ENCODE peak calls at places on chromosomes 11 and 22, in nine cellular contexts. L is PC-9; P is fibroblast of lung; H is AG04450; Y is CD4-positive, alpha-beta T cell; G is A549; B is endodermal cell; D is colonic mucosa; Q is OCI-LY7. I is an unnamed sample.

GRCh38 chr11:81007046-81007445 is 1566.2 kb upstream of the TENM4 start:
- DNase-seq in L (peak), P (peak), H (no peak), Y (no peak), G (no peak), B (no peak), D (no peak), Q (no peak), I (no peak)

GRCh38 chr11:131760191-131760951 is 390.0 kb downstream of the NTM start:
- DNase-seq in L (no peak), P (peak), H (no peak), Y (no peak), G (no peak), B (peak), D (no peak), Q (no peak), I (no peak)

GRCh38 chr22:41589260-41589600 is 410 bp downstream of the PMM1 start:
- DNase-seq in L (no peak), P (peak), H (no peak), Y (no peak), G (no peak), B (no peak), D (peak), Q (peak), I (peak)

GRCh38 chr11:126146454-126147192 is 64.8 kb downstream of the RPUSD4 start:
- DNase-seq in L (no peak), P (no peak), H (no peak), Y (no peak), G (no peak), B (peak), D (no peak), Q (no peak), I (peak)

GRCh38 chr11:57653162-57653561 is 3.5 kb upstream of the YPEL4 start:
- DNase-seq in L (no peak), P (no peak), H (no peak), Y (no peak), G (no peak), B (no peak), D (no peak), Q (no peak), I (no peak)

GRCh38 chr11:59550842-59551650 is 39.7 kb downstream of the OR4D9 start:
- DNase-seq in L (peak), P (peak), H (peak), Y (peak), G (no peak), B (peak), D (peak), Q (peak), I (peak)

GRCh38 chr22:48488149-48488551 is 1339.5 kb downstream of the BRD1 start:
- DNase-seq in L (no peak), P (no peak), H (no peak), Y (no peak), G (no peak), B (no peak), D (no peak), Q (peak), I (peak)

GRCh38 chr11:78156081-78156844 is 16.8 kb upstream of the ALG8 start:
- DNase-seq in L (no peak), P (peak), H (no peak), Y (no peak), G (no peak), B (no peak), D (no peak), Q (no peak), I (no peak)

GRCh38 chr22:49571326-49571725 is 256.3 kb downstream of the BRD1 start:
- DNase-seq in L (no peak), P (no peak), H (no peak), Y (no peak), G (no peak), B (peak), D (no peak), Q (no peak), I (no peak)

GRCh38 chr11:35155677-35156076 is 16.7 kb downstream of the CD44 start:
- DNase-seq in L (no peak), P (no peak), H (no peak), Y (no peak), G (no peak), B (no peak), D (no peak), Q (no peak), I (no peak)

GRCh38 chr11:41058138-41058537 is 401.3 kb downstream of the LRRC4C start:
- DNase-seq in L (no peak), P (no peak), H (no peak), Y (no peak), G (no peak), B (no peak), D (no peak), Q (no peak), I (no peak)

GRCh38 chr11:74466916-74467885 is at the start of gene KCNE3:
- DNase-seq in L (no peak), P (peak), H (no peak), Y (no peak), G (no peak), B (peak), D (peak), Q (no peak), I (no peak)

GRCh38 chr22:38955250-38955775 is 2.1 kb upstream of the APOBEC3A start:
- DNase-seq in L (no peak), P (no peak), H (no peak), Y (no peak), G (no peak), B (no peak), D (no peak), Q (no peak), I (no peak)

GRCh38 chr11:33172996-33173395 is 11.7 kb upstream of the CSTF3 start:
- DNase-seq in L (no peak), P (no peak), H (no peak), Y (no peak), G (no peak), B (no peak), D (no peak), Q (no peak), I (no peak)

GRCh38 chr22:21762712-21763581 is 27.4 kb upstream of the YPEL1 start:
- DNase-seq in L (no peak), P (no peak), H (no peak), Y (no peak), G (no peak), B (no peak), D (no peak), Q (no peak), I (no peak)

GRCh38 chr22:18931905-18932652 is 4.0 kb downstream of the PRODH start:
- DNase-seq in L (no peak), P (no peak), H (no peak), Y (no peak), G (no peak), B (no peak), D (no peak), Q (no peak), I (no peak)

GRCh38 chr22:49639956-49640355 is 187.7 kb downstream of the BRD1 start:
- DNase-seq in L (no peak), P (no peak), H (no peak), Y (no peak), G (no peak), B (no peak), D (no peak), Q (no peak), I (no peak)

GRCh38 chr22:22666307-22667091 is 22.1 kb downstream of the GGTLC2 start:
- DNase-seq in L (no peak), P (no peak), H (no peak), Y (no peak), G (peak), B (peak), D (peak), Q (peak), I (peak)

GRCh38 chr22:24380220-24381218 is 46.9 kb upstream of the ADORA2A start:
- DNase-seq in L (no peak), P (no peak), H (no peak), Y (no peak), G (no peak), B (no peak), D (no peak), Q (no peak), I (no peak)
- H3K27ac ChIP-seq in L (no peak), P (no peak), H (no peak), Y (no peak), G (no peak), B (no peak), D (no peak), Q (no peak), I (no peak)

GRCh38 chr11:1836011-1836945 is 1.5 kb downstream of the SYT8 start:
- DNase-seq in L (no peak), P (no peak), H (no peak), Y (no peak), G (no peak), B (no peak), D (no peak), Q (no peak), I (no peak)

GRCh38 chr11:1839204-1839923 is 583 bp downstream of the TNNI2 start:
- DNase-seq in L (no peak), P (no peak), H (no peak), Y (no peak), G (no peak), B (no peak), D (no peak), Q (peak), I (no peak)

GRCh38 chr11:1837171-1838076 is 1.4 kb upstream of the TNNI2 start:
- DNase-seq in L (no peak), P (peak), H (no peak), Y (peak), G (peak), B (peak), D (peak), Q (peak), I (no peak)

GRCh38 chr11:1838426-1839131 is at the start of gene TNNI2:
- DNase-seq in L (no peak), P (no peak), H (no peak), Y (no peak), G (no peak), B (no peak), D (no peak), Q (no peak), I (no peak)

GRCh38 chr11:1838077-1838425 is 730 bp upstream of the TNNI2 start:
- DNase-seq in L (no peak), P (no peak), H (no peak), Y (no peak), G (no peak), B (no peak), D (no peak), Q (no peak), I (no peak)
- TF ChIP-seq CTCF in L (peak), P (no peak), H (no peak), Y (no peak), G (peak), B (no peak), D (no peak), Q (peak), I (no peak)

GRCh38 chr22:46652081-46652929 is 32.1 kb downstream of the GRAMD4 start:
- DNase-seq in L (no peak), P (peak), H (no peak), Y (no peak), G (no peak), B (no peak), D (no peak), Q (no peak), I (no peak)
- H3K27ac ChIP-seq in L (no peak), P (no peak), H (no peak), Y (no peak), G (peak), B (peak), D (peak), Q (no peak), I (peak)

DNA sequence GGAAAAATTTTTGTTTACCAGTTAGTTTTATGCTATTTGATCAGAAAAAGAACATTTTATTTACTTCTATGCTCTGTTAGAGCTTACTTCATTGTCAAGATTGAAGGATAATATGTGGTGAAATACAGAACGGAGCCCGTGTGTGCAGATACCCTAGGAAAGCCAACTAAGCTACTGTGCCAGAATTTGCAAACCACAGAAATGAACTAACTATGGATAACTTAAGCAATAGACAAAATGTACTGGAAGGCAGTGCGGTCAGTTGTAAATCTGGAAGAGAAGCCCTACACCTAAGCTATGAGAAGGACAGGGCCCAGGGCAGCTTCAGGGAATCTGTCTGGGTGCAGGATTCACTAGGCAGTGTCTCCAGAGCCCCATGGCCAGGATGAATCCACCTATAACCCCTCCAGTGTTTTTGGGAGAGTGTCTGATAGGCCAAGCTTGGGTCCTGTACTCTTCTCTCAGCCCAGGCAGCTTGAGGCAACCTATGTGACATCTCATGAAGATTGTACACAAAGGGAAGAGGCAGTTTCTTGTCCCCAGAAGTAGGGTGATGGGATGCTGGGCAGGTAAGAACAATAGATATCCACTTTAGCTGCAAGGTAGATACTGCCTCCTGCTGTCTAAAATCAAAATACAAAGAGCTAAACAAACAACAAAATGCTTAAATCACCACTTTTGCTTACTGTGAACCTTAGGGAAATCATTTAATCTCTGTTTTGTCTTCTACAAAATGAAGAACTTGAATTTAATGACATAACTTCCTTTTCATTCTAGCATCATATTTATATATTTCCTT is 12.1 kb downstream of the MMP7 start:
- DNase-seq in L (no peak), P (peak), H (no peak), Y (no peak), G (no peak), B (no peak), D (no peak), Q (peak), I (no peak)
- TF ChIP-seq CTCF in L (no peak), P (no peak), H (no peak), Y (no peak), G (no peak), B (peak), D (no peak), Q (peak), I (no peak)

GRCh38 chr11:64563966-64564365 is 27.1 kb upstream of the SLC22A12 start:
- DNase-seq in L (no peak), P (no peak), H (no peak), Y (no peak), G (no peak), B (no peak), D (no peak), Q (no peak), I (no peak)

GRCh38 chr11:64566042-64566914 is 24.7 kb upstream of the SLC22A12 start:
- DNase-seq in L (peak), P (peak), H (peak), Y (peak), G (peak), B (peak), D (peak), Q (peak), I (no peak)

GRCh38 chr11:64566915-64567882 is 23.8 kb upstream of the SLC22A12 start:
- DNase-seq in L (no peak), P (no peak), H (no peak), Y (no peak), G (no peak), B (peak), D (no peak), Q (no peak), I (no peak)

GRCh38 chr11:64564419-64564818 is 26.6 kb upstream of the SLC22A12 start:
- DNase-seq in L (no peak), P (no peak), H (no peak), Y (no peak), G (no peak), B (no peak), D (no peak), Q (no peak), I (no peak)

DNA sequence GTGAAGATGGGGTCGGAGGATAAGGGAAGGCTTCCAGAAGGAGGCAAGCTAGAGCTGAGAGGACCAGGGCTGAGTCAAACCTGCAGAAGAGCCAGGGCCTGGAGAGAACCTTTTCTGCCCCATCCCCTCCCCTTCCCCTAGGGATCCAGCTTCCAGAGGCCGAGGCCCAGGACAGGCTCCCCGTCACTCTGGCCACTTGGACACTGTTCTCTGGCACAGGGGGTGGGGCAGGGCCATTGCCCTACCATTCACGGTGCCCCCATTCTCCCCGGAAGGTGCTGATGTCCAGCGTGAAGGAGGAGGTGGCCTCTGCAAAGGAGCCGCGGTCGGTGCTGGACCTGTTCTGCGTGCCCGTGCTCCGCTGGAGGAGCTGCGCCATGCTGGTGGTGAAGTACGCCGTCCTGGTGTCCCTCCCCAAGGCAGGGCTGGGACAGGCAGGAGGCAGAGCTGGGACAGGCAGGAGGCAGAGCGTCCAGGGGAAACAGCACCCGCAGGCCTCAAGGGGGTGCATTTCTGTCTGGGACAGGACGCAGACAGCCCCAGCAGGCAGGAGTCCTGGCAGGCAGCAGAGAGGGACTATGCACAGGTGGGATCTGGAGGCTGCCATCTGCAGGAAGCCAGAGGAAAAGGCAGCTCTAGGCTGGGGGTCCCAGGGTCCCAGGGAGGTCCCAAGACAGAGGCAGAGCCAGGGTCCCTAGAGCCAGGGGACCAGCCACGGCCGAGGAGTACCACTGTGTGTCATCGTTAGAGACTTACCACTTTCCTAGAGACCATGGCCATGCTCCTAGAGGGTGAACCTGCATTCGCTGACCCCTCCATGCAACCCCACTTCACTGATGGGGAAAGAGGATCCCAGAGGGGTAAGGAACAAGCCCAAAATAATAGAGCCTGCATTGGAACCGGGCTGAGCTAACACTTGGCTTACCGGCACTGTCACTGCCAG is 25.8 kb upstream of the SLC22A12 start:
- DNase-seq in L (no peak), P (no peak), H (no peak), Y (no peak), G (no peak), B (peak), D (no peak), Q (peak), I (peak)
- H3K27ac ChIP-seq in L (no peak), P (no peak), H (no peak), Y (no peak), G (no peak), B (no peak), D (no peak), Q (no peak), I (no peak)

GRCh38 chr11:119782673-119783072 is 53.7 kb upstream of the NECTIN1 start:
- DNase-seq in L (no peak), P (peak), H (no peak), Y (no peak), G (no peak), B (no peak), D (no peak), Q (no peak), I (no peak)

GRCh38 chr11:119783466-119784400 is 54.7 kb upstream of the NECTIN1 start:
- DNase-seq in L (no peak), P (peak), H (no peak), Y (no peak), G (no peak), B (no peak), D (no peak), Q (no peak), I (no peak)

GRCh38 chr11:119780264-119780953 is 51.4 kb upstream of the NECTIN1 start:
- DNase-seq in L (no peak), P (peak), H (no peak), Y (no peak), G (no peak), B (no peak), D (no peak), Q (no peak), I (no peak)

GRCh38 chr11:119779195-119780071 is 50.4 kb upstream of the NECTIN1 start:
- DNase-seq in L (no peak), P (no peak), H (no peak), Y (no peak), G (no peak), B (no peak), D (no peak), Q (no peak), I (no peak)

GRCh38 chr11:119782021-119782420 is 53.0 kb upstream of the NECTIN1 start:
- DNase-seq in L (no peak), P (no peak), H (no peak), Y (no peak), G (no peak), B (peak), D (no peak), Q (no peak), I (no peak)
- TF ChIP-seq CTCF in L (no peak), P (no peak), H (no peak), Y (no peak), G (no peak), B (peak), D (no peak), Q (no peak), I (no peak)

I was measured in dorsolateral prefrontal cortex.